ENCODE peak calls at places on chromosomes 7 and 10, in five cellular contexts. W is adrenal gland, I is GM13976, V is colonic mucosa, E is GM20000. N is an unnamed sample.

GRCh38 chr7:106793015-106793651 is 71.9 kb upstream of the PIK3CG start:
- DNase-seq in W (no peak), I (peak), V (no peak), E (peak), N (peak)

GRCh38 chr10:108323274-108323798 is 1158.8 kb upstream of the SORCS1 start:
- DNase-seq in W (no peak), I (no peak), V (no peak), E (no peak), N (no peak)

GRCh38 chr7:105438847-105439173 is 50.1 kb upstream of the SRPK2 start:
- DNase-seq in W (no peak), I (no peak), V (no peak), E (no peak), N (no peak)

GRCh38 chr10:110312206-110312605 is 7.5 kb upstream of the SMNDC1 start:
- DNase-seq in W (no peak), I (no peak), V (no peak), E (no peak), N (no peak)

GRCh38 chr7:132577206-132578049 is 1.2 kb upstream of the PLXNA4 start:
- DNase-seq in W (peak), I (peak), V (peak), E (peak), N (peak)

GRCh38 chr10:7667262-7668141 is 736 bp upstream of the ITIH5 start:
- DNase-seq in W (no peak), I (peak), V (no peak), E (peak), N (peak)

GRCh38 chr7:104848386-104848990 is 165.5 kb upstream of the KMT2E start:
- DNase-seq in W (peak), I (peak), V (peak), E (peak), N (peak)

GRCh38 chr10:86904600-86904999 is 52.8 kb downstream of the MMRN2 start:
- DNase-seq in W (no peak), I (no peak), V (no peak), E (no peak), N (no peak)

GRCh38 chr7:100022621-100023020 is 7.2 kb downstream of the ZKSCAN1 start:
- DNase-seq in W (peak), I (no peak), V (peak), E (no peak), N (no peak)

GRCh38 chr7:95139922-95140321 is 184.4 kb downstream of the PON1 start:
- DNase-seq in W (no peak), I (no peak), V (no peak), E (no peak), N (no peak)

GRCh38 chr7:133836666-133837065 is 290.5 kb upstream of the LRGUK start:
- DNase-seq in W (no peak), I (no peak), V (no peak), E (no peak), N (no peak)

GRCh38 chr10:26859241-26860025 is 1.3 kb downstream of the ABI1 start:
- DNase-seq in W (no peak), I (no peak), V (no peak), E (no peak), N (no peak)

GRCh38 chr10:72784551-72785421 is 92.8 kb downstream of the MCU start:
- DNase-seq in W (peak), I (no peak), V (peak), E (no peak), N (no peak)

GRCh38 chr10:110834622-110835219 is 37.0 kb upstream of the PDCD4 start:
- DNase-seq in W (no peak), I (no peak), V (peak), E (no peak), N (no peak)

GRCh38 chr10:73774637-73775036 is 7.2 kb upstream of the CHCHD1 start:
- DNase-seq in W (no peak), I (no peak), V (no peak), E (peak), N (no peak)

GRCh38 chr7:2441430-2442058 is 34.7 kb downstream of the GRIFIN start:
- DNase-seq in W (no peak), I (no peak), V (no peak), E (no peak), N (no peak)

GRCh38 chr7:146736446-146737190 is 620.0 kb downstream of the CNTNAP2 start:
- DNase-seq in W (no peak), I (no peak), V (no peak), E (no peak), N (no peak)

GRCh38 chr10:45198596-45199379 is 116.6 kb downstream of the OR13A1 start:
- DNase-seq in W (no peak), I (no peak), V (no peak), E (no peak), N (no peak)

GRCh38 chr10:22779331-22780019 is 65.1 kb upstream of the PIP4K2A start:
- DNase-seq in W (no peak), I (no peak), V (no peak), E (no peak), N (no peak)

GRCh38 chr10:120387326-120387725 is 69.7 kb upstream of the PLPP4 start:
- DNase-seq in W (no peak), I (no peak), V (no peak), E (no peak), N (no peak)

GRCh38 chr7:33192695-33193291 is 63.4 kb downstream of the BBS9 start:
- DNase-seq in W (no peak), I (no peak), V (no peak), E (no peak), N (no peak)

GRCh38 chr10:114616516-114616915 is 41.6 kb downstream of the ABLIM1 start:
- DNase-seq in W (no peak), I (no peak), V (no peak), E (no peak), N (no peak)

GRCh38 chr7:100126239-100126930 is 382 bp upstream of the MBLAC1 start:
- DNase-seq in W (no peak), I (no peak), V (no peak), E (no peak), N (no peak)

GRCh38 chr10:127441350-127442219 is 107.5 kb upstream of the NPS start:
- DNase-seq in W (no peak), I (no peak), V (peak), E (no peak), N (no peak)

GRCh38 chr10:80272793-80273522 is 16.5 kb downstream of the MAT1A start:
- DNase-seq in W (peak), I (no peak), V (no peak), E (no peak), N (no peak)

GRCh38 chr10:74011762-74012161 is 13.8 kb downstream of the VCL start:
- DNase-seq in W (peak), I (no peak), V (no peak), E (no peak), N (no peak)

GRCh38 chr7:87413951-87414381 is 61.5 kb downstream of the ABCB4 start:
- DNase-seq in W (peak), I (no peak), V (no peak), E (no peak), N (no peak)

GRCh38 chr10:35592421-35592820 is 12.7 kb upstream of the GJD4 start:
- DNase-seq in W (no peak), I (no peak), V (no peak), E (no peak), N (no peak)

GRCh38 chr10:2986341-2986933 is 80.9 kb upstream of the PFKP start:
- DNase-seq in W (no peak), I (peak), V (peak), E (no peak), N (no peak)

GRCh38 chr10:88886557-88886956 is 6.5 kb downstream of the STAMBPL1 start:
- DNase-seq in W (no peak), I (peak), V (no peak), E (peak), N (peak)

GRCh38 chr10:71362141-71362540 is 34.6 kb upstream of the CDH23 start:
- DNase-seq in W (no peak), I (no peak), V (no peak), E (no peak), N (no peak)

GRCh38 chr7:1081931-1082401 is 5.9 kb upstream of the GPER1 start:
- DNase-seq in W (no peak), I (no peak), V (no peak), E (no peak), N (no peak)

DNA sequence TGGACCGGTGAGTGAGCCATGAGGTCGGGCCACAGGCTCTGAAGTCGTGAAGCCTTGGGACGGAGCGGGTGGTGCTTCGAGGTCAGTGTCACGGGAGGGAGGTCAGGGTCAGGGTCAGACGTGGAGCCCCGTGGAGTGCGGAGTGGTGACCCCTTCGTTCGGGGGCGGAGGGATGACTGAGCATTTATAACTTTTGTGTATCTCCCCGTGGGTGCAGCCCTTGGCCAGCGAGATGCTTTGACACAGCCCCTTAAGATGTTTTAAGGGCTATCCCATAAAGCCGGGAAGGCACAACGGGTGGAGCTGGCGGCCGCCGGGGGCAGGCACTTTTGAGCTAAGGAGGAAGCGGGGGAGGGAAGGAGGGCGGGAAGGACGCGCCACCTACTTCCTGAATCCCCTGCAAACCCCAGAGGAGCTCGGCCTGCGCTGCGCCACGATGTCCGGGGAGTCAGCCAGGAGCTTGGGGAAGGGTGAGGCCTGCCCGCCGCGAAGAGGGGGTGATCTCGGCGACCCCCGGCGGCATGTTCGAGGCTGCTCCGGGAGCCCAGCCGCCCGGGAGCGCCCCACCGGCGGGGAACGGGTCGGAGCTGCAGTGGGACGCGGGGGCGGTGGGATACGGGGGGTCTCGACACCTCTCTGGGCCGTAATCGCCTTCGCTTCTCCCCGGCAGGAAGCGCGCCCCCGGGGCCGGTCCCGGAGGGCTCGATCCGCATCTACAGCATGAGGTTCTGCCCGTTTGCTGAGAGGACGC is at the start of gene GSTO1:
- DNase-seq in W (peak), I (peak), V (peak), E (peak), N (peak)
- TF ChIP-seq CTCF in W (no peak), I (no peak), V (no peak), E (no peak), N (no peak)

DNA sequence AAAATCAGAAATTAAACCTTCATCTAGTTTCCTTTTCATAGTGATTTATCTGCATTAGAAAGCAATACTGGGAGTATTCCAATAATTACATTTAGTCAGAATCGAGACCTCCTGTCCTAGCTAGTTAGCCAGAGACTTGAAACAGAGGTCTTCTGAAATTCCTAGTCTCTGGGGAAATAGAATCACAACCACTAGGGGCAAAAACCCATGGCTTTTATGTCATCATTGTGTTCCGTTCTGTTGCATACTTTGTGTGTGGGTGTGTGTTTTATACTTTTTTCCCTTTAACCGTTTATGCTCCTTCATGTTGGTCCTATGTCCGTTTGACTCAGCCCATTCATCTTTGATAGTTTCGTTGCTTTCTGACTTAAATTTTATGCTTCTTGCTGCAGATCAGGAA is 79.8 kb downstream of the RALA start:
- DNase-seq in W (no peak), I (no peak), V (no peak), E (no peak), N (no peak)
- TF ChIP-seq CTCF in W (no peak), I (no peak), V (no peak), E (no peak), N (no peak)

DNA sequence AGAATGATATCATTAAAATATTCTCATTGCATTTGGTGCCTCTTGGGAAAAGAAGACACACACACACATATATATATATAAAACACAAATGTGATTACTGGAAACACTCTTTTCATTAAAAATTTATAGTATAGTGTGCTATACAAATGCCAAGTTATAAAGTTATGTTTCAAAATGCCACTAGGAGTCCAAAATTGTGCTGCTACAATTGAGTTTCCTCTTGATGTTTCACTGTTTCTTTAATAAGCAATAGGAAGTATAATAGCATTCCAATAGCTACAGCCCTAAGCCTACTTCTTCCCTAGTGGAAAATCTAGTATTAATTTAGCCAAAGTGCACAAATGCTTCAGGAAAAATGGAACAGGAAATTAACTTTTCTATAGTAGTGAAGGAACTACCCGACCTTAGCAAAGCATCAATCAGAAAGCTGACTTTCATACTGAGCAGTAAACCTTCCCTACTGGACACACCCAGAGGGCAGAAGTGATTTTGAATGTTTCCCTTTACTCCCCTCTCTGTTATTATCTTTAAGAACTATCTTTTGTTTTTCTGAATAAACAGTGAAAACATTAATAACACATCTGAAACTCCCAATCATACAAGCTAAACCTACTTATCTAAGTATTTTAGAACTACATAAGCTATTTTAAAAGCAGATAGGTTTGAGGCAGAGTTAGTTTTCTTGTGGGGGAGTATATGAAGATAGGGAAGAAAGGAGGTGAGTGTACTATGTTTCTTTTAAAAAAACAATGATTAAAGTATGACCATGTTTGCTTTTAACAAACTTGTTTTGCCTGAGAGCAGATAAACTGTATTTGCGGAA is 13.6 kb downstream of the CPED1 start:
- DNase-seq in W (no peak), I (no peak), V (no peak), E (no peak), N (no peak)
- TF ChIP-seq CTCF in W (no peak), I (no peak), V (no peak), E (no peak), N (no peak)

DNA sequence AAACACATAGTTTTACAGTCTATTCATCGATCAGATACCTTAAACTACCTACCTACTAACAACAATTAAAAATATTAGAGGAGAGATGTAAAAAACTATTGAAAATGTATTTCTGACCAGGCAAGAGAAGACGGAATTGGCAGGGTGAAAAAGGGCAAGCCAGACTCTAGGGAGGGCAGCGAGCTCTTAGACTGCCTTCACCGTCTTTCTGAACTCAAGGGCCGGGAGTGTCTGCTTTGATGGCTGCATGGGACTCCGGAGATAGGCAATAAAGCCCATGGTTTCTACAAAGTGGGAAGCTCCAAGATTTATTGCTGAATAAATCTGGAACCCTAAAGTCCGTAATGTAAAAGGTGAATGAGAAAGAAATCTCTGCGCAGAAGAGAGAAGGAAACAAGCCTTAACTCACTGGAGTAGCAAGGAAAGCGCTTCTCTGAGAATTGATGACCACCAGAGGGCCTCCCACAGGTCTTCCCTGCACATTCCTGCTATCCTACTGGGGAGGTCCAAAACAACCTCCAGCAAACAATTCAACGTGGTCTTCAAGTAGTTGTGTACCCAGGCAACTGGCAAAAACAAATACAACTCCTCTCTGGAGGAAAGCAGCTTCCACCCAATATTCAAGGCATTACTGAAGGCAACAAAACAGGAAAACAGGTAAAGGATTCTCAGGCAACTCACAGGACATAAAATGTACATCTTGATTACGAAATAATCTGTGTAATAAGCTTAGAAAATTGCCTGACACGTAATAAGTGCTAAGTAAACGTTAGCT is 181.3 kb downstream of the SDK1 start:
- DNase-seq in W (peak), I (no peak), V (no peak), E (no peak), N (no peak)
- TF ChIP-seq CTCF in W (peak), I (no peak), V (peak), E (peak), N (peak)

GRCh38 chr7:143372070-143372469 is 9.1 kb upstream of the ZYX start:
- DNase-seq in W (peak), I (no peak), V (peak), E (no peak), N (no peak)

GRCh38 chr7:143374556-143374955 is 6.6 kb upstream of the ZYX start:
- DNase-seq in W (no peak), I (no peak), V (no peak), E (no peak), N (no peak)

GRCh38 chr7:143375298-143376034 is 5.7 kb upstream of the ZYX start:
- DNase-seq in W (no peak), I (no peak), V (no peak), E (no peak), N (no peak)

GRCh38 chr7:143376396-143376795 is 4.7 kb upstream of the ZYX start:
- DNase-seq in W (no peak), I (no peak), V (no peak), E (no peak), N (no peak)

GRCh38 chr7:143373255-143373794 is 7.8 kb upstream of the ZYX start:
- DNase-seq in W (no peak), I (no peak), V (no peak), E (no peak), N (no peak)
- TF ChIP-seq CTCF in W (no peak), I (no peak), V (no peak), E (no peak), N (peak)

GRCh38 chr7:27636326-27637006 is 26.2 kb downstream of the HIBADH start:
- DNase-seq in W (no peak), I (no peak), V (no peak), E (no peak), N (no peak)
- TF ChIP-seq CTCF in W (no peak), I (no peak), V (no peak), E (no peak), N (no peak)

GRCh38 chr7:116733924-116734591 is 62.1 kb downstream of the MET start:
- DNase-seq in W (no peak), I (no peak), V (no peak), E (no peak), N (no peak)

GRCh38 chr7:116731737-116732335 is 59.8 kb downstream of the MET start:
- DNase-seq in W (no peak), I (no peak), V (no peak), E (no peak), N (no peak)

GRCh38 chr7:116734736-116735135 is 62.7 kb downstream of the MET start:
- DNase-seq in W (no peak), I (no peak), V (no peak), E (no peak), N (no peak)

GRCh38 chr7:116731019-116731388 is 59.0 kb downstream of the MET start:
- DNase-seq in W (no peak), I (no peak), V (no peak), E (no peak), N (no peak)

GRCh38 chr7:116732788-116733709 is 61.1 kb downstream of the MET start:
- DNase-seq in W (no peak), I (no peak), V (no peak), E (no peak), N (no peak)
- TF ChIP-seq CTCF in W (no peak), I (no peak), V (no peak), E (no peak), N (no peak)

DNA sequence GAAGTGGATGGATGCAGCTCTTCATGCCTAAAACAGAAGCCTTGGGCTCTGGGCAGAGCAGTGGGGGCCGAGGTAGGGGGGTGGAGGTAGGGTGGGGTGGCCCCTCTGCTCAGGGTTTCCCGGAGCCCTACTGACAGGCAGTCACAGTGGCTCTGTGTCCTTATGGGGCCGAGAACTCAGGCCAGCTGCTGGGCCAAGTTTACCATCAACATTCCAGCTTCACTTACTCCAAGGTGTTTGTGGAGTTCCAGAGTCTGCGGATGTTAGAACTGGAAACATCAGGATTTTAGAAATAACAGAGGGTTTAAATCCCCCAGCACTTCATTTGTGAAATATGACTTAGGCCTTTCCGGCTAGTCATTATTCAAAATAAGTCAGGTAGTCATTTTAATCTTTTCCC is 99.8 kb upstream of the BTBD16 start:
- DNase-seq in W (no peak), I (no peak), V (no peak), E (no peak), N (no peak)
- TF ChIP-seq CTCF in W (no peak), I (no peak), V (no peak), E (no peak), N (no peak)

N was measured in GM13977.